ENCODE peak calls at places on chromosomes 16 and 17, in ten cellular contexts. S, V, E, Y, A, T, B, K, N and G are unnamed samples.

GRCh38 chr17:39668141-39668924 is at the start of gene PNMT:
- DNase-seq in A (peak), E (no peak), S (peak), B (peak), V (no peak), T (no peak), N (no peak), Y (peak), K (peak), G (peak)

GRCh38 chr16:80852261-80852872 is 48.0 kb upstream of the CDYL2 start:
- DNase-seq in T (peak), E (no peak), K (peak), A (peak), V (no peak), N (no peak), S (no peak), Y (no peak), B (peak), G (peak)

GRCh38 chr17:82213251-82214011 is 789 bp upstream of the CCDC57 start:
- DNase-seq in S (peak), A (peak), N (peak), Y (peak), T (peak), E (no peak), V (peak), K (peak), B (peak), G (peak)

GRCh38 chr16:67648088-67648763 is 3.3 kb downstream of the CARMIL2 start:
- DNase-seq in A (no peak), B (no peak), E (no peak), T (no peak), K (no peak), N (no peak), Y (no peak), V (no peak), S (no peak), G (peak)

GRCh38 chr16:25978227-25978626 is 286.5 kb downstream of the HS3ST4 start:
- DNase-seq in Y (no peak), V (no peak), K (no peak), S (no peak), B (no peak), A (no peak), N (no peak), E (no peak), T (no peak), G (no peak)

GRCh38 chr16:54291981-54292487 is 5.4 kb upstream of the IRX3 start:
- DNase-seq in Y (no peak), S (no peak), B (no peak), T (peak), N (no peak), V (no peak), A (no peak), K (peak), E (no peak), G (no peak)

GRCh38 chr16:70681382-70682238 is 4.2 kb downstream of the MTSS2 start:
- DNase-seq in N (no peak), V (peak), A (no peak), K (no peak), T (no peak), Y (peak), S (no peak), E (no peak), B (no peak), G (no peak)

GRCh38 chr16:50270510-50271147 is 4.3 kb downstream of the ADCY7 start:
- DNase-seq in V (no peak), B (no peak), K (no peak), E (no peak), N (no peak), A (no peak), S (no peak), T (no peak), Y (no peak), G (no peak)